ENCODE peak calls at places on chromosomes 4 and X, in five cellular contexts. U, D, R, N and K are unnamed samples.

GRCh38 chrX:17495052-17495451 is 120.1 kb downstream of the NHS start:
- DNase-seq in R (no peak), U (no peak), N (no peak), D (no peak), K (no peak)

GRCh38 chrX:39112143-39112542 is 310.9 kb downstream of the MID1IP1 start:
- DNase-seq in R (no peak), D (no peak), U (no peak), N (no peak), K (no peak)

GRCh38 chr4:71468086-71468485 is 129.3 kb downstream of the SLC4A4 start:
- DNase-seq in R (peak), D (peak), U (no peak), N (no peak), K (no peak)

GRCh38 chr4:113761682-113762060 is at the start of gene CAMK2D:
- DNase-seq in R (peak), U (peak), N (peak), D (peak), K (peak)

GRCh38 chrX:123219916-123220315 is 35.8 kb downstream of the GRIA3 start:
- DNase-seq in R (no peak), U (no peak), D (no peak), N (peak), K (no peak)

GRCh38 chr4:181176306-181176705 is 1066.9 kb upstream of the TENM3 start:
- DNase-seq in N (no peak), D (no peak), U (no peak), R (peak), K (no peak)

GRCh38 chr4:997375-998071 is 4.3 kb upstream of the SLC26A1 start:
- DNase-seq in N (no peak), R (no peak), D (no peak), U (peak), K (peak)

GRCh38 chr4:154779362-154779947 is 1.6 kb upstream of the RBM46 start:
- DNase-seq in D (peak), U (no peak), N (no peak), R (peak), K (no peak)

GRCh38 chr4:144291164-144291563 is 150.6 kb upstream of the GYPA start:
- DNase-seq in N (no peak), U (no peak), R (no peak), D (no peak), K (no peak)

GRCh38 chr4:88242144-88242543 is 42.2 kb downstream of the PPM1K start:
- DNase-seq in N (no peak), R (no peak), D (no peak), U (no peak), K (no peak)

GRCh38 chr4:183261953-183262775 is 57.9 kb downstream of the CLDN22 start:
- DNase-seq in D (peak), R (peak), U (no peak), N (peak), K (no peak)

GRCh38 chrX:152600853-152601635 is 36.7 kb upstream of the GABRQ start:
- DNase-seq in R (no peak), U (no peak), N (peak), D (no peak), K (no peak)

GRCh38 chrX:51361251-51361650 is 28.6 kb downstream of the NUDT10 start:
- DNase-seq in U (no peak), N (peak), D (no peak), R (no peak), K (no peak)

GRCh38 chr4:112386051-112386450 is 88.9 kb downstream of the ALPK1 start:
- DNase-seq in U (no peak), N (no peak), D (no peak), R (no peak), K (no peak)

GRCh38 chrX:13520441-13520840 is 49.0 kb upstream of the EGFL6 start:
- DNase-seq in D (no peak), U (no peak), R (no peak), N (no peak), K (no peak)

GRCh38 chr4:127224556-127224955 is 408.2 kb upstream of the INTU start:
- DNase-seq in R (no peak), D (no peak), N (no peak), U (no peak), K (no peak)

GRCh38 chrX:45795546-45795945 is 594.9 kb upstream of the DIPK2B start:
- DNase-seq in R (no peak), N (no peak), D (no peak), U (no peak), K (no peak)

GRCh38 chr4:40043786-40044185 is 12.9 kb upstream of the N4BP2 start:
- DNase-seq in D (no peak), U (no peak), R (no peak), N (peak), K (no peak)

GRCh38 chrX:574830-575229 is 55.8 kb upstream of the SHOX start:
- DNase-seq in D (no peak), U (no peak), N (no peak), R (no peak), K (no peak)

GRCh38 chr4:175339100-175339707 is 421.0 kb downstream of the ADAM29 start:
- DNase-seq in U (no peak), R (peak), N (no peak), D (peak), K (no peak)

GRCh38 chr4:146976145-146976544 is 30.5 kb upstream of the TTC29 start:
- DNase-seq in R (no peak), D (no peak), U (no peak), N (no peak), K (no peak)

GRCh38 chr4:120769227-120769626 is 153.3 kb downstream of the PRDM5 start:
- DNase-seq in D (peak), U (no peak), R (peak), N (no peak), K (no peak)

GRCh38 chrX:39577976-39578962 is 519.5 kb downstream of the BCOR start:
- DNase-seq in R (no peak), N (no peak), D (peak), U (peak), K (no peak)

GRCh38 chrX:63918611-63919010 is 133.6 kb upstream of the ARHGEF9 start:
- DNase-seq in U (no peak), N (no peak), R (no peak), D (peak), K (no peak)

GRCh38 chrX:3120426-3120825 is 79.2 kb downstream of the ARSF start:
- DNase-seq in D (no peak), N (no peak), R (no peak), U (no peak), K (no peak)

GRCh38 chr4:185831125-185831815 is 19.3 kb upstream of the SORBS2 start:
- DNase-seq in U (no peak), D (no peak), R (no peak), N (no peak), K (no peak)

GRCh38 chrX:19772759-19773623 is 114.4 kb downstream of the SH3KBP1 start:
- DNase-seq in U (no peak), R (no peak), D (peak), N (no peak), K (no peak)

GRCh38 chrX:136147320-136147901 is at the start of gene FHL1:
- DNase-seq in R (peak), U (peak), D (peak), N (peak), K (peak)

GRCh38 chrX:21940356-21940829 is at the start of gene SMS:
- DNase-seq in N (peak), U (peak), D (peak), R (peak), K (peak)

GRCh38 chr4:13484749-13485345 is 707 bp upstream of the RAB28 start:
- DNase-seq in N (no peak), U (no peak), D (peak), R (peak), K (no peak)

GRCh38 chrX:149040873-149041535 is 464.1 kb downstream of the IDS start:
- DNase-seq in N (no peak), D (no peak), U (no peak), R (no peak), K (no peak)

GRCh38 chr4:41656572-41657301 is 91.8 kb downstream of the PHOX2B start:
- DNase-seq in N (no peak), U (no peak), R (no peak), D (no peak), K (no peak)

GRCh38 chr4:155900402-155900801 is 3.1 kb upstream of the TDO2 start:
- DNase-seq in U (no peak), N (no peak), R (peak), D (peak), K (no peak)

GRCh38 chr4:98950925-98951324 is 22.0 kb upstream of the EIF4E start:
- DNase-seq in N (no peak), R (no peak), D (no peak), U (no peak), K (no peak)

GRCh38 chrX:71283409-71284143 is at the start of gene NONO:
- DNase-seq in N (peak), U (peak), R (peak), D (peak), K (peak)
- TF ChIP-seq CTCF in N (no peak), U (no peak), R (peak), D (no peak), K (no peak)

GRCh38 chr4:121943941-121944340 is 7.9 kb downstream of the TRPC3 start:
- DNase-seq in D (no peak), N (peak), U (no peak), R (no peak), K (no peak)
- TF ChIP-seq CTCF in D (peak), N (peak), U (no peak), R (no peak), K (no peak)

GRCh38 chr4:20351360-20352171 is 99.9 kb downstream of the SLIT2 start:
- DNase-seq in D (no peak), R (no peak), N (no peak), U (no peak), K (no peak)

GRCh38 chr4:20353646-20354045 is 101.9 kb downstream of the SLIT2 start:
- DNase-seq in R (no peak), D (no peak), N (no peak), U (no peak), K (no peak)

GRCh38 chr4:20352172-20352431 is 100.4 kb downstream of the SLIT2 start:
- DNase-seq in N (no peak), U (no peak), D (no peak), R (no peak), K (no peak)

GRCh38 chr4:20356565-20356964 is 104.9 kb downstream of the SLIT2 start:
- DNase-seq in U (no peak), R (no peak), N (no peak), D (peak), K (no peak)

GRCh38 chr4:20354120-20354519 is 102.4 kb downstream of the SLIT2 start:
- DNase-seq in U (no peak), N (no peak), D (no peak), R (no peak), K (no peak)
- TF ChIP-seq CTCF in U (no peak), N (no peak), D (no peak), R (no peak), K (no peak)

DNA sequence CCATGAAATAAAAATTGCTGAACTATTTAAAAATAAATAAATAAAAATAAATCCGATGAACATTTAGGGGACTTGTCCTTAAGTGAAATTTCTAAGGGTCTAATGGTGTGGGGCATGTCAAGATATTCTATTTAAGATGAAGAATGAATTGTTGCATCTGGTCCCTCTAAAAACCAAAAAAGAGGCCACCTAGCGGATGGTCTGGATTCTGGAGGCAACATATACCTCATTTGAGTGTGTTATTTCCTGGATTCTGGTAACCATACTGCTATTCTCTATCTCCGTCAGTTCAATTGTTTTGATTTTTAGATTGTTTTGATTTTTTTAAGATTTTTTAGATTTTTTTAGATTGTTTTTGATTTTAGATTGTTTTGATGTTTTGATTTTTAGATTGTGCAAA is 28.3 kb downstream of the AGTR2 start:
- DNase-seq in N (no peak), R (no peak), U (no peak), D (no peak), K (no peak)
- TF ChIP-seq CTCF in N (peak), R (no peak), U (no peak), D (no peak), K (peak)

DNA sequence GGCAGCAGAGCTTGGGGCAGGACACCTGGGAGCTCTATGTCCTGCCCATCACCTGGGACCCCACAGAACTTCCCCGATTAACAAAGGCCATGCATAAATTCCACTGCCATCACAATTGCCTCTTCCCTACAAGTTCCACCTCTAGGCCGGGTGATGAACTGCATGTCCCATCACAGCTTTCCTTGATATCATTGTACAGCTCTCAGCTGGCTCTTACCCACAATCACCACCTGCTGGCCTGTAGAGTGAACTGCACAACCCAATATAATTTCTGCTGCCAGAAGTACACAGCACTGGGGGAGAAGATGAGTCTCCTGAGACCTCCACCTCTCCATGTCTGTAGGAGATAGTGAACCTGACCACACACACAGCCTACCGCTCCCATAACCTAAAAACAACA is 285.0 kb upstream of the AADAT start:
- DNase-seq in N (peak), U (no peak), R (no peak), D (no peak), K (no peak)
- TF ChIP-seq CTCF in N (peak), U (no peak), R (no peak), D (peak), K (peak)